ENCODE peak calls at places on chromosomes 7 and 10, in nine cellular contexts. Z is neural progenitor cell, T is cardiac muscle cell, H is ovary, R is lung, W is neural crest cell, N is GM13977, S is upper lobe of right lung, Q is hepatocyte. G is an unnamed sample.

GRCh38 chr10:22246680-22247391 is 29.0 kb upstream of the EBLN1 start:
- DNase-seq in Z (no peak), H (no peak), W (no peak), Q (peak), S (no peak), N (no peak), T (peak), R (no peak), G (peak)

GRCh38 chr7:33885290-33886005 is 19.9 kb upstream of the BMPER start:
- DNase-seq in T (no peak), W (no peak), Q (no peak), R (no peak), Z (no peak), N (no peak), S (no peak), H (no peak), G (no peak)

GRCh38 chr7:135678612-135679575 is 16.6 kb downstream of the STMP1 start:
- DNase-seq in R (peak), N (no peak), Z (no peak), Q (no peak), H (no peak), W (no peak), S (peak), T (peak), G (peak)

GRCh38 chr10:13555884-13556529 is 27.2 kb upstream of the BEND7 start:
- DNase-seq in R (no peak), T (no peak), Z (peak), H (no peak), N (no peak), S (no peak), W (no peak), Q (no peak), G (no peak)

GRCh38 chr10:100723769-100724530 is 21.4 kb upstream of the PAX2 start:
- DNase-seq in Z (peak), W (no peak), S (no peak), N (no peak), T (no peak), H (no peak), Q (no peak), R (no peak), G (no peak)

GRCh38 chr7:44277851-44278250 is 47.5 kb downstream of the CAMK2B start:
- DNase-seq in N (no peak), R (no peak), H (peak), W (no peak), Z (no peak), T (peak), S (peak), Q (no peak), G (no peak)

GRCh38 chr10:70597856-70598815 is 4.4 kb downstream of the PRF1 start:
- DNase-seq in Z (no peak), N (no peak), H (no peak), T (no peak), R (peak), S (no peak), W (no peak), Q (no peak), G (no peak)

GRCh38 chr7:55052081-55052480 is 33.3 kb downstream of the EGFR start:
- DNase-seq in Q (no peak), H (no peak), T (peak), R (no peak), Z (no peak), N (no peak), S (no peak), W (no peak), G (peak)

GRCh38 chr10:24503627-24504320 is 219.9 kb downstream of the ARHGAP21 start:
- DNase-seq in H (no peak), Q (peak), R (peak), W (peak), T (peak), N (peak), S (no peak), Z (peak), G (peak)

GRCh38 chr7:130463553-130464434 is 23.0 kb upstream of the CEP41 start:
- DNase-seq in Z (no peak), R (no peak), S (no peak), T (no peak), H (no peak), W (no peak), N (no peak), Q (no peak), G (no peak)

GRCh38 chr10:88986549-88987242 is 3.9 kb upstream of the FAS start:
- DNase-seq in T (peak), N (no peak), R (no peak), W (no peak), S (no peak), H (peak), Z (peak), Q (peak), G (peak)

GRCh38 chr10:91054325-91054724 is 133.4 kb upstream of the ANKRD1 start:
- DNase-seq in W (no peak), Z (peak), T (peak), Q (no peak), R (no peak), H (no peak), S (no peak), N (no peak), G (no peak)

GRCh38 chr10:107490389-107490788 is 325.9 kb upstream of the SORCS1 start:
- DNase-seq in H (no peak), T (no peak), W (no peak), S (no peak), N (no peak), Z (no peak), Q (no peak), R (no peak), G (no peak)

GRCh38 chr7:19491821-19492452 is 216.9 kb downstream of the POLR1F start:
- DNase-seq in W (no peak), H (no peak), Q (peak), S (no peak), T (peak), N (peak), Z (peak), R (no peak), G (peak)

GRCh38 chr7:137360087-137360679 is 16.6 kb upstream of the PTN start:
- DNase-seq in R (no peak), T (no peak), H (no peak), S (no peak), Z (peak), Q (no peak), W (no peak), N (no peak), G (peak)

GRCh38 chr7:137351941-137352340 is 8.4 kb upstream of the PTN start:
- DNase-seq in Z (no peak), N (no peak), T (no peak), S (no peak), R (no peak), Q (no peak), H (no peak), W (no peak), G (no peak)

DNA sequence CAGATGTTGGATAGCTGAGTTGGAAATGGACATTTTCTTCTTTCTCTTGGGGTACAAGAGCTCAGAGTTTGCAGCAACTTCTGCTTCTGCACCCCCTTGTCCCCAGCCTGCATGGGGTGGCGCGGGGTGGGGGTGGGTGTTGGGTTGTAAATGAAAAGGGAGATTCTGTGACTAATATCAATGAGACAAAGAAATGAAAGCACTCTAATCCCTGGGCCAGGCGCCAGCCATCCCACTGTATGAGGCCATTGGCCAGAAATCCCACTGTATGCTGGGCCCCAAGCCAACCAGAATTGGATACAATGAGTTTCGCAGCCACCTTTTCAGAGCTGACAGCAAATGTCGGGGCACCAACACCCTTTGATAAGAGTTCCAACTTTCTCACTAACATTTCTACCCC is 10.8 kb upstream of the PTN start:
- DNase-seq in S (no peak), R (no peak), Z (no peak), N (no peak), H (no peak), T (peak), W (no peak), Q (peak), G (peak)
- TF ChIP-seq CTCF in S (no peak), R (no peak), Z (no peak), N (no peak), H (no peak), T (no peak), W (no peak), Q (no peak), G (no peak)

GRCh38 chr7:110681941-110682340 is 409.0 kb upstream of the LRRN3 start:
- DNase-seq in Z (no peak), Q (no peak), T (no peak), W (no peak), S (no peak), R (no peak), H (no peak), N (no peak), G (no peak)

DNA sequence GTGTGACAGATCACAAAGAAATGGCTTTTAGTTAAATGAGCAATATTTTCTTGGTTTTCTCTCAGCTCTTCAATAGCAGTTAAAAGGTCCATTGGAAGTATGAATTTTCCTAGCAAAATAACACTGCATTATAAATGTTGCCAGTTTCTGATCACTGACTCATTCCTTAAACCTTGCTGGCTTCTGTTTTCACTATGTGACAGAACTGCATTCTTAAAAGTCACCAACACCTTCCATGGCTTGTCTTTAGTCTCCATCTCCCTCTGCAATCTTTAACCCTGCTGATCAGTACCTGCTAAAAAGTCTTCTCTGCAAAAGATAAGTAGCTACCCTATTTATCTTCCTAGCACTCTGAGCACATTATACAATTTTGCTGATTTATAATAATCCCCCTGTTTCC is 405.0 kb upstream of the LRRN3 start:
- DNase-seq in T (no peak), N (no peak), W (no peak), H (no peak), Z (no peak), Q (no peak), S (no peak), R (no peak), G (no peak)
- TF ChIP-seq CTCF in T (no peak), N (no peak), W (no peak), H (no peak), Z (no peak), Q (no peak), S (no peak), R (no peak), G (no peak)

GRCh38 chr7:41537024-41537423 is 165.9 kb downstream of the INHBA start:
- DNase-seq in T (no peak), H (no peak), R (no peak), Q (no peak), Z (no peak), N (no peak), S (no peak), W (no peak), G (no peak)
- TF ChIP-seq CTCF in T (no peak), H (no peak), R (no peak), Q (no peak), Z (no peak), N (no peak), S (no peak), W (no peak), G (no peak)

GRCh38 chr10:133274751-133275682 is 1.7 kb downstream of the ADAM8 start:
- DNase-seq in R (no peak), S (no peak), Z (no peak), T (no peak), N (peak), H (no peak), W (no peak), Q (peak), G (no peak)
- TF ChIP-seq CTCF in R (no peak), S (no peak), Z (no peak), T (no peak), N (no peak), H (no peak), W (no peak), Q (no peak), G (peak)

GRCh38 chr7:16266877-16267276 is 154.5 kb downstream of the CRPPA start:
- DNase-seq in Q (no peak), S (no peak), Z (no peak), R (no peak), H (no peak), N (no peak), T (no peak), W (no peak), G (no peak)

GRCh38 chr7:16267953-16268820 is 153.2 kb downstream of the CRPPA start:
- DNase-seq in T (no peak), Z (no peak), H (no peak), Q (no peak), N (no peak), R (no peak), W (no peak), S (no peak), G (no peak)

GRCh38 chr7:16271355-16271754 is 150.0 kb downstream of the CRPPA start:
- DNase-seq in S (no peak), H (no peak), T (no peak), W (no peak), Z (no peak), R (no peak), Q (no peak), N (no peak), G (no peak)

GRCh38 chr7:16270844-16271243 is 150.5 kb downstream of the CRPPA start:
- DNase-seq in Z (no peak), Q (no peak), S (no peak), T (no peak), W (no peak), R (no peak), H (no peak), N (no peak), G (no peak)

DNA sequence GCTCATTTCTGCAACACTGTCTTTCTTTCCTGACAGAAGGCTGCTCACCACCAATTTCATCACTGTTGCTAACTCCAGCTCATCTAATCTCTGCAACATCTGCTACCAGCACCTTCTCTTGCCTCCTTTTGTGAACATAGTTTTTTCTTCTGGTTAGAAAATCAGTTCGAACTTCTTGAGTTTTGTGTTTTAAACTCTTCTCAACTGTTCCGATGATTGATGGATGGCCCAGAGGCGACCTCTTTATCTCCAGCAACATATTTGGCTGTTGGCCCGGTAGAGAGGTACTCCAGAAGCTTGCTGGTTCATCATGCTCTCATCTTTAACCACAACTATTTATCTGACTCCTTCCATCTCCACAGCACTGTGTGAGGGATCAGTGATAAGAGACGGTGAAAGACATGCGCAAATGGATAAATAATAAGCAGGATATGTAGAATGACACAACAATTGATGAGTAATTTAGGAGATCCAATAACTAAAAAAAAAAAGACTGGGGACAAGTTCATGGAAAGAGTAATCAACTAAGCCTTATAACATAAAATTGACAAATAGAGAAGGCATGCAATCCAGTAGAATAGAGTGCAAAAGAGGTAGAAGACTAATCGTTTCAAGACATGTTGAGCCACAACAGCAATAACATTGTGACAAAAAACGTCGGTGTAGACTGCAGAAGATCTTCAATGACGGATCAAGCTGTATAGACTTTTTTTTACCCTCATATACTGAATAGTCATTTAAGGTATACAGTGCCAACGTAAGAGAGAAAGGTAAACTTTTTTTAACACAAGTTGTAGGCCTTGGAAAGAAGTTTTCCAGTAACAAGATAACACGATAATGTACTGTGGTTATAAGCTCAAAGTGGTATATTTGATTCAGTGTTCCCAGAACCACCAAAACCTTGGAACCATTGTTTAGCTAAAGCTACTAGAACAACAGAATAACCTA is 152.2 kb downstream of the CRPPA start:
- DNase-seq in W (no peak), N (no peak), R (no peak), H (no peak), S (no peak), T (peak), Z (no peak), Q (peak), G (peak)
- TF ChIP-seq CTCF in W (no peak), N (no peak), R (no peak), H (no peak), S (no peak), T (no peak), Z (no peak), Q (no peak), G (no peak)

GRCh38 chr10:79243211-79244067 is 103.8 kb upstream of the PPIF start:
- DNase-seq in W (peak), Z (peak), Q (peak), R (no peak), T (no peak), H (no peak), S (peak), N (peak), G (peak)
- TF ChIP-seq CTCF in W (no peak), Z (no peak), Q (no peak), R (no peak), T (no peak), H (no peak), S (no peak), N (no peak), G (no peak)

GRCh38 chr10:58409956-58410610 is 24.9 kb downstream of the TFAM start:
- DNase-seq in T (no peak), Z (no peak), Q (no peak), S (no peak), R (no peak), H (no peak), N (no peak), W (no peak), G (no peak)

GRCh38 chr10:58414270-58415041 is 29.2 kb downstream of the TFAM start:
- DNase-seq in H (peak), S (no peak), T (peak), W (no peak), Q (peak), N (no peak), Z (peak), R (no peak), G (peak)

GRCh38 chr10:58415757-58416156 is 30.5 kb downstream of the TFAM start:
- DNase-seq in N (no peak), R (no peak), W (no peak), S (no peak), T (no peak), Q (no peak), Z (no peak), H (no peak), G (no peak)

DNA sequence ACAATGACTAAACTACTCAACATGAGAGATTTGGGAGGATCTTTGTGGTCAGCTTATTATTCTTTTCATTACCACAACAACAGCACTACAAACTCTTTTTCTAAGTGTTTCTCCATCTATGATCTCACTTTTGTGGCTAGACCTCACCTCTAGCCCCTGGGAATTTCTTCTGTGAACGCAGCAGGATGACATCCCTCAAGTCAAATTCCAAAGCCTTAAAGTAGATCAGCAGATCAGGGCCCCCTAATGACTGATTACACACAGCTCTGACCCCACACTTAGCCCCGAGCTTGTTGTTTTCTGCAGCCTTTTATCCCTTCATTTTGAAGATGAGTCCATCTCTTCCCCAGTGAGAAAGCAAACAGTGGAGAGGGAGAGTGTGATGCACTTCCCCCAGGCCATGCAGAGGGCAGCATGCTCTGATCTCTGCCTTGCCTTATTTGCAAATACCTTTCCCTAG is 27.3 kb downstream of the TFAM start:
- DNase-seq in H (no peak), Q (no peak), N (no peak), T (peak), W (no peak), Z (peak), R (no peak), S (no peak), G (peak)
- TF ChIP-seq CTCF in H (no peak), Q (no peak), N (no peak), T (peak), W (no peak), Z (no peak), R (no peak), S (no peak), G (peak)

GRCh38 chr7:101911011-101911799 is 93.8 kb downstream of the CUX1 start:
- DNase-seq in N (no peak), Z (peak), S (peak), T (peak), R (no peak), Q (peak), H (peak), W (no peak), G (no peak)
- TF ChIP-seq CTCF in N (no peak), Z (no peak), S (no peak), T (no peak), R (no peak), Q (no peak), H (no peak), W (no peak), G (no peak)

DNA sequence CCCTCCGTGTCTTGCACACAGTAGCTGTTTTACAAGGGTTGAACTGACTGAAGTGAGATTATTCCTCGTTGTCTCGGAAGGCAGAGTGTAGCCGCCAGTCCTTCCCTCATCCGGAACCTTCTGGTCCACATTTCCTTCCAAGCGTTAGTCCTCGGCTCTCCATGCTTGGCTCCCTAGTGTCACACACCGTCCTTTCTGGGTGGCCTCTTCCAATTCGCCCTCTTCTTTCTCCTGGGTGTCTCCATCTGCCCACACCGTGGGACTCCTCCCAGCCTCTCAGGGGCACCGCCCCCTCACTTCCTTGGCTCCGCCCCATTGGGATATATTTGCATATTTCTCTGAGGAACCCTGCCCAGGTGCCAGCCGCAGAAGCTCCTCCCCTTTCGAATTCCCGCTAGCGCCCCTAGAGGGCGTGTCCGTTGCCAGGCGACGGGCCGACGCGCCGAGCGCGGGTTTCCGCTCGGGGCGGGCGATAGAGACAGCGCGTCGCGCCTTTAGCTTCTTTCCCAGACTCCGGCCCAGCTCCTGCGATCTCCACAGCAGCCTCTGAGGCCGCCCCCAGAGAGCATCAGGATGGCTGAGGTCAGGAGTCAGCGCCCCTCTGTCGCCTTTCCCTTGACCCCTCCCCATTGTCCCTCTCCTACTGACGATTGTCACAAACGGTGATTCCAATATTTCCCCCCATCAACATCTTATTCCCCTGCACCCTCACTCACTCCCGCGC is at the start of gene CFAP58:
- DNase-seq in N (peak), S (peak), W (peak), H (peak), Q (peak), R (peak), Z (peak), T (peak), G (peak)
- TF ChIP-seq CTCF in N (peak), S (peak), W (peak), H (peak), Q (peak), R (peak), Z (peak), T (peak), G (peak)

DNA sequence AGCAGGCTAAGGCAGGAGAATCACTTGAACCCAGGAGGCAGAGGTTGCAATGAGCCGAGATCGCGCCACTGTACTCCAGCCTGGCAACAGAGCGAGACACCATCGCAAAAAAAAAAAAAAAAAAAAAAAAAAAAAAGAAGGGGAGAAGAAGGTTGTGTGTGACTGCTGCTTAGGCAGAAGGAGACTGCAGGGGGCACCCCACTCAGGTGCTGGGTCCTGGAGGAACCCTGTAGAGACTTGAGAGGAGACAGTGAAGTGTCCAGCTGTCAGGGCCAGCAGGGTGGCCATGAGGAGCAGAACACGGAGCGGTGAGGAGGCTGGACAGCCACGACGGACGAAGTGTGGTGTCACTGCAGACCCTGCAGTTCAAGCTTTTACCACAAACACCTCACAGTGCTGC is 99.0 kb upstream of the NMT2 start:
- DNase-seq in H (no peak), Z (no peak), S (no peak), R (no peak), N (no peak), Q (no peak), T (peak), W (no peak), G (no peak)
- TF ChIP-seq CTCF in H (no peak), Z (no peak), S (no peak), R (no peak), N (no peak), Q (no peak), T (peak), W (no peak), G (no peak)

G was measured in astrocyte of the spinal cord.